ENCODE peak calls at places on chromosomes 7 and 10, in ten cellular contexts. X is thyroid gland, N is fibroblast of mammary gland, Q is tibial nerve, J is lower leg skin, K is left ventricle myocardium inferior, T is astrocyte of the spinal cord, W is glutamatergic neuron, Z is AG04449, R is dorsolateral prefrontal cortex. M is an unnamed sample.

GRCh38 chr10:127374901-127375300 is 174.2 kb upstream of the NPS start:
- DNase-seq in X (no peak), N (no peak), Q (no peak), J (no peak), K (no peak), T (no peak), W (no peak), Z (no peak), R (no peak), M (no peak)

GRCh38 chr10:57716884-57717283 is 550.8 kb downstream of the IPMK start:
- DNase-seq in X (no peak), N (peak), Q (no peak), J (no peak), K (no peak), T (peak), W (no peak), Z (no peak), R (no peak), M (no peak)

GRCh38 chr10:54203426-54203825 is 597.6 kb downstream of the PCDH15 start:
- DNase-seq in X (no peak), N (no peak), Q (no peak), J (no peak), K (no peak), T (no peak), W (no peak), Z (no peak), R (no peak), M (no peak)

GRCh38 chr7:140225562-140226249 is 48.9 kb upstream of the KDM7A start:
- DNase-seq in X (no peak), N (no peak), Q (no peak), J (no peak), K (no peak), T (no peak), W (no peak), Z (no peak), R (no peak), M (no peak)

GRCh38 chr10:31921031-31921430 is 7.6 kb downstream of the ARHGAP12 start:
- DNase-seq in X (no peak), N (no peak), Q (no peak), J (no peak), K (no peak), T (no peak), W (no peak), Z (no peak), R (no peak), M (no peak)

GRCh38 chr10:80473096-80473657 is 19.1 kb downstream of the TSPAN14 start:
- DNase-seq in X (no peak), N (no peak), Q (no peak), J (no peak), K (no peak), T (no peak), W (no peak), Z (no peak), R (no peak), M (no peak)

GRCh38 chr7:82481499-82482097 is 38.0 kb upstream of the CACNA2D1 start:
- DNase-seq in X (no peak), N (peak), Q (no peak), J (no peak), K (no peak), T (peak), W (no peak), Z (no peak), R (no peak), M (no peak)

GRCh38 chr10:104197364-104197763 is 34.8 kb downstream of the CFAP43 start:
- DNase-seq in X (no peak), N (no peak), Q (no peak), J (no peak), K (no peak), T (no peak), W (no peak), Z (no peak), R (no peak), M (no peak)

GRCh38 chr7:26101471-26102151 is 50.4 kb upstream of the NFE2L3 start:
- DNase-seq in X (no peak), N (no peak), Q (peak), J (no peak), K (no peak), T (no peak), W (peak), Z (no peak), R (no peak), M (no peak)

DNA sequence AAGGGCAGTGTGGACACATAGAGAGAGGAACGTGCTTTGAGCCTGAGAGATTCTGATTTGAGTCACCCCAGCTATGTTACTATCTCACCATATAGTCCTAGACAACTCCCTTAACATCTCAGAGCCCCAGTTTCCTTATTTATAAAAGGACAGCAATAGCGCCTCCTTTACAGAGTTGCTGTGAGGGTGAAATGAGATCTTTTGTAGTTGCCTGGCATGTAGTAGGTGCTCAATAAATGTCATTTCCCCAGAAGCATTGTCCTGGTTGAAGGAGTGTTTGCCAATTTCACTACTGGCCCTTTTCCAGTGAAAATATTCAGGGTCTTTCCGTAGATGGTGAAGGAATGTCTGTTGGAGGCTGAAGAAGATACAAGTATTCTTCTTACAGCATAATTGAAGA is 51.3 kb upstream of the FAM180A start:
- DNase-seq in X (no peak), N (no peak), Q (no peak), J (no peak), K (no peak), T (no peak), W (no peak), Z (no peak), R (no peak), M (no peak)
- TF ChIP-seq CTCF in X (no peak), N (no peak), Q (no peak), J (no peak), K (no peak), T (no peak), W (no peak), Z (no peak), R (no peak), M (no peak)

DNA sequence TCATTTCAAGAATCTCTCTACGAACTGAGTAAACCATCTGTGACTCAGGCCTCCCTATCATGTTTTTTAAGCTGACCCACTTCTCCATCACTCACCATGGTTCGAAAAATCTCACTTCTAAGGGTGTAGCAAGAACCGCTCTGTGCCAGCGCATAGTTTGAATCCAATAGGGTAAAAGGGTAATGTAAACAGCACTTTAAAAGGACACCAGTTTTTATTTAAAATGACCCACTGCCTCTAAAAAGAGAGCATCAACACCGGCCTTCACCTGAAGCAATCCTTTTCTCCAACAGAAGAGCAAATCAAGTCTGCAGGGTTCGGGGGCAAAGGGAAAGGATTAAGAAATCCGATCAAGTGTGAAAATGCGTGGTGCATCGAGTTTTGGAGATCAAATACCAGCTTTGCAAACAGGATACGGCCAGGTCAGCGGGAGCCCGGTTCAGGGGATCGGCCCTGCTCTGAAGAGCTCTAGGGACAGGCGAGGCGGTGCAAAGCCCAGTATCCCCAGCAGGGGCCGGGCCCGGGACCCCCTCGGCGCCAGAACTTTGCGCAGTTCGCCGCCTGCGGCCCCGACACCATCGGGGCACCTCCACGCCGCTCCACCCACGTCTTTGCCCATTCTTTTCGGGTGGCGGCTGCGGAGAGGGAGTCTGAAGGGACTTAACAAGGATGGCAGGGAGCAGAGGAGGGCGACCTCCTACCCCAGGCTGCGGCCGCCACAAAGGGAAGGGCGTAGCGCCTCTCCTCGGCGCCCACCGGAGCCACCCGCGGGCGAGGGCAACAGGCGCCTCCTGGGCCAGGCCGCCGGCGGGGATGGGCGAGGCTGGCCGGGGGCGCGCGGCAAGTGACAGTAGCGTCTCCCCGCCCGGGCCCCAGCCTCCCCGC is 840 bp downstream of the NMT2 start:
- DNase-seq in X (peak), N (peak), Q (peak), J (peak), K (peak), T (peak), W (peak), Z (no peak), R (peak), M (peak)
- TF ChIP-seq CTCF in X (no peak), N (peak), Q (peak), J (no peak), K (peak), T (peak), W (peak), Z (peak), R (peak), M (peak)

DNA sequence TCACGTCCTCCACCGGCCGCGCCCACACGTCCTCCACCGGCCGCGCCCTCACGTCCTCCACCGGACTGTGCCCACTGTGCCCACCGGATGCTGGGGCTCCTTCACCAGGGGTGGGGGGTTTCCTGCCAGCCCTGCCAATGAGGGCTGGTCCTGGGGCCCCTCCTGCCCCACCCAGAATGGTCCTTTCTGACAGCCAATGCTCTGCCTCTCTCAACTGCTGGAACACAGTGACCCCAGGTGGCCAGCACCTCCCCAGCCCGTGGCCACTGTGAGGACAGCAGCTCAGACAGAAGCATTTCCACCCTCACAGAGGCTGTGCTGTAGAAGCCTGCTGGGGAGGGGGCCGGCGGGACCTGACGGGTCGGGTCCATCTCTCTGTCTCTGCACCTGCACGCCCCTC is 90.1 kb upstream of the DNAAF5 start:
- DNase-seq in X (no peak), N (no peak), Q (no peak), J (no peak), K (no peak), T (no peak), W (peak), Z (no peak), R (no peak), M (peak)
- TF ChIP-seq CTCF in X (no peak), N (no peak), Q (peak), J (no peak), K (peak), T (peak), W (no peak), Z (peak), R (peak), M (no peak)

DNA sequence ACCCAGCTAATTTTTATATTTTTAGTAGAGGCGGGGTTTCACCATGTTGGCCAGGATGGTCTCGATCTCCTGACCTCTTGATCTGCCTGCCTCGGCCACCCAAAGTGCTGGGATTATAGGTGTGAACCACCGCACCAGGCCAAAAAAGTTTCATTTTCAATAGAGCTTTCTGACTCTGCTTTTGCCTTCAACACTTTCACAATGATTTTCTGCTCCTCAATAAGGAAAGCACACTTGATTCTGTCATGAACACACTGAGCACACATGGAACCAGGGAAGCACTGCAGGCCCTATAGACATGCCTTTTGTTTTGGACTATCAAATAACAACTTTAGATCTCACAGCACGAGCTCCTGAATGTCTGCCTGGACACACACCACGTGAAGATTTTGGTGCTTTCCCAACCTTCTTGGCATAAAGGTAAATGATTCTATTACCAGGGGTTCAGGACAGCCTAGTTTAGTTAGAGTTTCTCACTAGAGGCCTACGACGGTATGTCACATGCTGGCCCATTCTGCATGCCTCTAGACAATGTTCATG is 8.0 kb downstream of the RRP12 start:
- DNase-seq in X (no peak), N (no peak), Q (no peak), J (no peak), K (no peak), T (no peak), W (no peak), Z (no peak), R (no peak), M (no peak)
- TF ChIP-seq CTCF in X (no peak), N (no peak), Q (no peak), J (no peak), K (no peak), T (no peak), W (no peak), Z (no peak), R (no peak), M (no peak)

DNA sequence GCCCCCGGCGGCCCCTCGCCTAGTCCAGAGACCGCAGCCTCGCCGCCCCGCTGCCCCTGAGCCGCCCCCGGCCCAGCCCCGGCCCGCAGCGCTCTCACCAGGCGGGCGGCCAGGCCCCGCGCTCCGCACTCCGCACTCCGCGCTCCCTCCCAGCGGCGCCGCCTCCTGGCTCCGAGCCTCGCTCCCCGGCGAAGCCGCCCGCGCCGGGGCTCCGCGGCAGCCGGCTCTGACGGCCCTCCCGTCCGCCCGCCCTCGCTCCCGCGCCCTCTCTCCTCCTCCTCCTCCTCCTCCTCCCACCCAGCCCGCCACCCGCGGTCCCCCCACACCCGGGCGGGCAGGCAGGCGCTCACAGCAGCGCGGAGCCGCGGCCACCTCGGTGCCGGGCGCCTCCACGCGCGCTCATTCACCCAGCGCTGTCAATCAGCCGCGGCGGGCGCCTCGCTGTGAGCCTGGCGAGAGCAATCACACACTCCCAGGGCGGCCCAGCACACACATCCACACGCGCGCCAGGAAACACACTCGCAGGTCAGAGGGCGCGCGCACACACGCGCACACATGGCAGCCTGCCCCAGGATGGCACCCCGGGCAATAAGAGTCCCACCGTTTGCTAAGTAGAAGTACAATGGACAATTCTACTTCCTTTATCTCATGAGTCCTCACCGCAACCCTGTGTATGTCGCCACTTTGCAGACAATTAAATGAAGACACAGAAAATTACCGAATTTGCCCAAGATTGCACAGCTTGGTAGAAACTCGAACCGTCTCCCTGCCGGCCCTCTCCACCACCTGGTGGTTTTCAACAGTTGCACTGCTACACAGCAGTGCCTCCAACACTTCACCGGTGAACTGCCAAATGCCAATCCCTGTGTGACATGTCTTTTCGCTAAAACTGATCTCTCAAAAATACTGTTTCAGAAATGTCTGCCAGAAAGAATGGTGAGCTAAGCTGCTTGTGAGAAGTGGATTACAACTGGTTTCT is at the start of gene PRRT4:
- DNase-seq in X (peak), N (no peak), Q (no peak), J (no peak), K (peak), T (no peak), W (peak), Z (no peak), R (peak), M (peak)
- TF ChIP-seq CTCF in X (no peak), N (no peak), Q (no peak), J (no peak), K (no peak), T (peak), W (no peak), Z (no peak), R (no peak), M (no peak)

DNA sequence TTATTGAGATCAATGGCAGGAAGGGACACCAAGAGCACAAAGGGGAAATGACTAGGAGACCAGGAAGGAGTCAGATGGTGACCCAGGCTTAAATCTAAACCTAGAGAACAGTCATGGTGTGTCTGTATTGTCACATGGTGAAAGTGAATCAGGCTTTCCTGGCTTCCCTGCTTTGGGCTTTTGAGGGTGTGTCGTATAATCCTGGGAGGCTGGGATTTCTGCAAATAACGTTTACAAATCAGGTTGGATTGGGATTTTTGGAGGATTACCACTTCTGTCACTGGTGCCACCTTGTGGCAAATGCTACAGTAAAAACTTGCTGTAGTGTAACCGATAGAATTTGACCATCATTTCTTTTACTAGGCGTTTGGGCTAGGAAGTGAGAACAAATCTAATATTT is 502.6 kb downstream of the NRG3 start:
- DNase-seq in X (no peak), N (peak), Q (no peak), J (no peak), K (no peak), T (no peak), W (no peak), Z (no peak), R (no peak), M (peak)
- TF ChIP-seq CTCF in X (no peak), N (peak), Q (no peak), J (no peak), K (peak), T (peak), W (peak), Z (no peak), R (no peak), M (peak)

GRCh38 chr7:101450064-101450463 is 87.4 kb downstream of the COL26A1 start:
- DNase-seq in X (no peak), N (no peak), Q (no peak), J (no peak), K (no peak), T (no peak), W (no peak), Z (no peak), R (no peak), M (no peak)
- TF ChIP-seq CTCF in X (no peak), N (no peak), Q (no peak), J (no peak), K (no peak), T (no peak), W (no peak), Z (no peak), R (no peak), M (no peak)

DNA sequence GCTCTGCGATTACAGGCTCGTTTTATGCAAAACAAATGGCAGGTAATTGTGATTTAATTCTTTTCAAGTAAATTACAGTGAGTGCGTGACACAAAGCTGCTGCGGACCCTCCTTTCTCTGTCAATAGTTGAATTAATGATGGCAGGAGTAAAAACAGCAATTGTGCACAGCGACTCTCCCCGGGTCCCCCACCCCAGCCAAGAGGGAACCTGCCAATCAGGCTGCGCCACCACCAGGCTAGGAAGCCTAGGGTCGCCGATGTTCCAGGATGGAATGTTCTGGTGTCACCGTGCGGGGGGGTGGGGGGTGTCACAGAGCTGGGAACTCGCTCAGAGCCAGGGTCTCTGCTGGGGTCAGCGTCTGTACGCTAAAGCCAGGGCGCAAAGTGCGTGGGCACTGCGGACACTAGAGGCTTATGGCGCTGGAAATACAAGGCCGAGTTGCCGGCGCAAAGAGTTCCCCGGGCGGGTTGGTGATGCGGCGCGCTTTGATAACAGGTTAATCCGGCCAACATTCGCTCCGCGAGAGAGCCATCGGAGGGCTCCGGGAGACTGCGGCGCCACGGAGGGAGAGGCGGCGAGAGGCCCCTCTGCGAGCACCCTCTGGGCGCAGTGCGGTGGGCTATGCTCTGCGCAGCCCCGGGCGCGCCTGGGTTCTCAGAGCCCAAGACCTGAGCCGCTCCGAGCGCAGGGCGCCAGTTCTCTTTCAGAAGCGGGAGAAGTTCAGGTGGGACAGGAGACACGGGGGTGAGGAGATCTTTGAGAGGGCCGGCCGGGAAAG is 192.3 kb downstream of the EMX2 start:
- DNase-seq in X (no peak), N (no peak), Q (no peak), J (no peak), K (no peak), T (no peak), W (peak), Z (no peak), R (no peak), M (peak)
- TF ChIP-seq CTCF in X (no peak), N (no peak), Q (no peak), J (no peak), K (no peak), T (no peak), W (no peak), Z (no peak), R (no peak), M (no peak)

M was measured in endothelial cell.